ENCODE peak calls at places on chromosomes 7 and 10, in eight cellular contexts. A is ascending aorta, U is prostate gland, J is fibroblast of the aortic adventitia, L is body of pancreas, P is astrocyte of the spinal cord, V is GM23248, X is Panc1. O is an unnamed sample.
A peak's percentile ranks its signal among the peaks of the same experiment; 100 is the strongest.

GRCh38 chr7:82204694-82205093 is 238.9 kb downstream of the CACNA2D1 start:
- DNase-seq in P (peak; percentile 84), A (no peak), L (no peak), U (no peak), J (peak; percentile 88), X (no peak), V (peak; percentile 76), O (no peak)

GRCh38 chr10:44261710-44262455 is 123.0 kb downstream of the CXCL12 start:
- DNase-seq in J (peak; percentile 32), L (no peak), U (no peak), A (no peak), V (peak; percentile 88), P (no peak), X (no peak), O (no peak)

GRCh38 chr7:78171398-78171797 is 372.8 kb downstream of the PHTF2 start:
- DNase-seq in L (no peak), X (no peak), A (no peak), P (no peak), U (no peak), V (no peak), J (no peak), O (no peak)

GRCh38 chr10:131947631-131948347 is 33.9 kb downstream of the BNIP3 start:
- DNase-seq in J (peak; percentile 69), L (no peak), A (no peak), V (peak; percentile 63), P (peak; percentile 72), X (peak; percentile 64), U (no peak), O (no peak)

GRCh38 chr10:62018141-62018911 is 116.8 kb downstream of the ARID5B start:
- DNase-seq in X (no peak), U (no peak), P (no peak), V (no peak), L (peak; percentile 22), J (no peak), A (no peak), O (no peak)

GRCh38 chr7:10677211-10677610 is 296.5 kb upstream of the PHF14 start:
- DNase-seq in P (no peak), X (no peak), A (no peak), L (no peak), U (no peak), V (no peak), J (no peak), O (no peak)

GRCh38 chr10:4144802-4145201 is 359.8 kb upstream of the KLF6 start:
- DNase-seq in P (peak; percentile 26), V (peak; percentile 63), X (no peak), J (peak; percentile 11), A (no peak), L (no peak), U (no peak), O (no peak)

GRCh38 chr7:17406756-17407155 is 108.3 kb downstream of the AHR start:
- DNase-seq in V (peak; percentile 63), P (no peak), J (no peak), X (no peak), U (no peak), A (no peak), L (no peak), O (no peak)

GRCh38 chr7:28343462-28343861 is 68.9 kb upstream of the CREB5 start:
- DNase-seq in U (no peak), V (no peak), X (no peak), A (no peak), J (no peak), P (no peak), L (no peak), O (no peak)
- H3K4me3 ChIP-seq in U (no peak overlapping the region), V (no peak overlapping the region), X (no peak overlapping the region), A (no peak overlapping the region), J (no peak overlapping the region), P (no peak overlapping the region), L (no peak overlapping the region), O (no peak overlapping the region)

GRCh38 chr10:112214335-112214941 is 30.9 kb upstream of the GPAM start:
- DNase-seq in P (no peak), V (no peak), L (no peak), J (no peak), U (no peak), X (no peak), A (no peak), O (no peak)
- H3K4me3 ChIP-seq in P (no peak overlapping the region), V (no peak overlapping the region), L (no peak overlapping the region), J (no peak overlapping the region), U (no peak overlapping the region), X (no peak overlapping the region), A (no peak overlapping the region), O (no peak overlapping the region)

DNA sequence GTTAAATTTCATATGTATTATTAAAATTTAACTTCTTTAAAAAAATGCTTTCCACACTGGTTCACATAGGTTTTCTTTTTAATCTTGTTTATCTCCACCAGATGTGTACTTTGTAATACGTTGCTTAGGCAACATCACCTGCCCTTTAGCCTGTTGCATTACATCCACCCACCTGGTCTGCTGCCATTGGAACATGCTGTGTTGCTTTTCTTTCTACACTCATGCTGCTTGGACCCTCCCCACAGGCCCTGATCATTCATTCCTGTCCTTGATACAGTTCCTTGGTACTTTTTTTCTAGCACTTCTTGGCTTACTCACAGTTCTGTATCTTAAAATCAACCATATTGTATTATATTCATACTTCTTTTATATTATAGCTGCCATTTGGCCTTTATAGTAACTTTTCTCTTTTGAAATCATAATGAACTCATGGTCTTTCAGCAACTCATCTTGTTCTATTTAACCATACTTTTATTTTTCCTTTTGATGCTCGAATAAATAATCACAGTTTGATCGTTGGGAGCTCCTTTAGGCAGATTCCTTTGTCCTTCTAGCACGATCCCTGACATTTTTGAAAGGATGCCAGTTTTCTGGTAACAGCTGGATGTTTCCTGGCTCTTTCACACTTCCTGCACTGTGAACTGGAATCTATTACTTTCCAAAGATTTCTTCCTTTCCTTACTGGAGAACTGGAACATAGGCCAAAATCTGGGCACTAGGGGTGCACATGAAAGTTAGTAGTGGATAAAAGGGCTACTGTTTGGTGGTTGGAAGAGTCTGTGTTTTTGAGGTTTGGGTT is 125.0 kb downstream of the CDK14 start:
- DNase-seq in A (no peak), L (peak; percentile 96), J (peak; percentile 92), V (peak; percentile 77), P (peak; percentile 79), X (no peak), U (no peak), O (no peak)
- H3K4me3 ChIP-seq in A (no peak overlapping the region), L (no peak overlapping the region), J (peak overlapping the region; percentile 18), V (peak overlapping the region; percentile 27), P (no peak overlapping the region), X (no peak overlapping the region), U (no peak overlapping the region), O (no peak overlapping the region)

GRCh38 chr7:44063894-44064651 is 1.3 kb downstream of the PGAM2 start:
- DNase-seq in J (no peak), L (peak; percentile 6), P (no peak), A (no peak), X (no peak), V (no peak), U (no peak), O (no peak)
- H3K4me3 ChIP-seq in J (no peak overlapping the region), L (no peak overlapping the region), P (no peak overlapping the region), A (no peak overlapping the region), X (no peak overlapping the region), V (no peak overlapping the region), U (no peak overlapping the region), O (no peak overlapping the region)

GRCh38 chr7:108000875-108001758 is 1.8 kb downstream of the LAMB1 start:
- DNase-seq in J (peak; percentile 33), V (peak; percentile 63), P (peak; percentile 55), U (no peak), X (no peak), L (peak; percentile 50), A (no peak), O (no peak)

GRCh38 chr7:107998660-107999480 is 4.1 kb downstream of the LAMB1 start:
- DNase-seq in P (peak; percentile 40), X (no peak), V (peak; percentile 31), L (no peak), A (no peak), J (no peak), U (no peak), O (no peak)

GRCh38 chr7:108001759-108002725 is 919 bp downstream of the LAMB1 start:
- DNase-seq in A (no peak), U (no peak), P (peak; percentile 40), X (no peak), V (peak; percentile 79), L (peak; percentile 16), J (peak; percentile 53), O (no peak)

GRCh38 chr7:107998150-107998549 is 4.8 kb downstream of the LAMB1 start:
- DNase-seq in U (no peak), V (peak; percentile 27), A (no peak), X (no peak), P (no peak), J (no peak), L (no peak), O (no peak)

GRCh38 chr7:107999814-108000560 is 3.0 kb downstream of the LAMB1 start:
- DNase-seq in L (no peak), V (peak; percentile 45), J (peak; percentile 21), U (no peak), A (no peak), P (peak; percentile 62), X (no peak), O (no peak)
- H3K4me3 ChIP-seq in L (no peak overlapping the region), V (peak overlapping the region; percentile 98), J (peak overlapping the region; percentile 48), U (no peak overlapping the region), A (peak overlapping the region; percentile 4), P (peak overlapping the region; percentile 85), X (peak overlapping the region; percentile 79), O (peak overlapping the region; percentile 90)